ENCODE peak calls at places on chromosomes 5 and 9, in six cellular contexts. A, Z, Y, I, B and G are unnamed samples.

GRCh38 chr5:44002381-44002901 is 386.8 kb downstream of the FGF10 start:
- DNase-seq in A (no peak), Z (peak), Y (no peak), I (peak), B (no peak), G (no peak)

GRCh38 chr9:120438111-120438510 is 141.9 kb downstream of the CDK5RAP2 start:
- DNase-seq in A (no peak), Z (no peak), Y (no peak), I (no peak), B (no peak), G (no peak)

GRCh38 chr5:32520995-32521394 is 64.4 kb upstream of the SUB1 start:
- DNase-seq in A (no peak), Z (no peak), Y (no peak), I (no peak), B (no peak), G (no peak)

GRCh38 chr9:92254401-92255337 is 38.8 kb downstream of the IARS1 start:
- DNase-seq in A (no peak), Z (no peak), Y (no peak), I (no peak), B (no peak), G (no peak)

GRCh38 chr9:134366223-134367031 is 40.2 kb downstream of the RXRA start:
- DNase-seq in A (no peak), Z (no peak), Y (no peak), I (peak), B (no peak), G (peak)

GRCh38 chr5:133889271-133889905 is 79.0 kb downstream of the C5orf15 start:
- DNase-seq in A (no peak), Z (no peak), Y (no peak), I (no peak), B (no peak), G (no peak)

GRCh38 chr5:55896663-55897062 is 45.5 kb downstream of the IL31RA start:
- DNase-seq in A (no peak), Z (no peak), Y (no peak), I (no peak), B (no peak), G (no peak)

GRCh38 chr9:127961166-127961490 is 19.7 kb downstream of the EEIG1 start:
- DNase-seq in A (no peak), Z (no peak), Y (no peak), I (no peak), B (no peak), G (no peak)

GRCh38 chr5:135977375-135977928 is 22.7 kb upstream of the LECT2 start:
- DNase-seq in A (peak), Z (peak), Y (peak), I (no peak), B (peak), G (no peak)